ENCODE peak calls at places on chromosomes 4 and X, in four cellular contexts. V is A549, A is WTC11, B is HepG2. Y is an unnamed sample.

GRCh38 chrX:152926279-152926678 is 28.4 kb downstream of the ZNF185 start:
- DNase-seq in V (peak; percentile 64), A (peak; percentile 57), B (peak; percentile 75), Y (peak; percentile 58)

GRCh38 chr4:88742561-88742960 is 44.9 kb upstream of the NAP1L5 start:
- DNase-seq in V (no peak), A (no peak), B (no peak), Y (no peak)

GRCh38 chr4:124526321-124526720 is 186.2 kb downstream of the ANKRD50 start:
- DNase-seq in B (no peak), V (no peak), A (no peak), Y (no peak)

GRCh38 chr4:125776146-125776545 is 461.4 kb downstream of the FAT4 start:
- DNase-seq in A (no peak), V (no peak), B (no peak), Y (no peak)

GRCh38 chr4:123600921-123601904 is 204.6 kb downstream of the SPRY1 start:
- DNase-seq in V (no peak), A (no peak), B (no peak), Y (no peak)

GRCh38 chrX:151771726-151772125 is 37.2 kb downstream of the CNGA2 start:
- DNase-seq in V (no peak), A (no peak), B (no peak), Y (no peak)

GRCh38 chrX:2316534-2316933 is 184.2 kb downstream of the DHRSX start:
- DNase-seq in V (no peak), B (peak; percentile 10), A (no peak), Y (no peak)

GRCh38 chrX:23788946-23789345 is 6.0 kb downstream of the SAT1 start:
- DNase-seq in V (peak; percentile 44), B (no peak), A (no peak), Y (no peak)

GRCh38 chrX:48703642-48704481 is 7.3 kb downstream of the SUV39H1 start:
- DNase-seq in V (peak; percentile 22), B (no peak), A (no peak), Y (no peak)

GRCh38 chr4:7715251-7716014 is 224.2 kb downstream of the AFAP1 start:
- DNase-seq in B (no peak), V (no peak), A (no peak), Y (no peak)

GRCh38 chr4:76373919-76374552 is 46.9 kb downstream of the CCDC158 start:
- DNase-seq in V (peak; percentile 3), A (no peak), B (no peak), Y (no peak)

GRCh38 chr4:187294861-187295260 is 571.2 kb upstream of the FAT1 start:
- DNase-seq in A (no peak), B (no peak), V (no peak), Y (no peak)

GRCh38 chr4:96585304-96585703 is 745.4 kb downstream of the PDHA2 start:
- DNase-seq in V (no peak), B (no peak), A (no peak), Y (no peak)

GRCh38 chr4:172601195-172601594 is 567.4 kb upstream of the GALNT7 start:
- DNase-seq in V (no peak), B (no peak), A (no peak), Y (no peak)

DNA sequence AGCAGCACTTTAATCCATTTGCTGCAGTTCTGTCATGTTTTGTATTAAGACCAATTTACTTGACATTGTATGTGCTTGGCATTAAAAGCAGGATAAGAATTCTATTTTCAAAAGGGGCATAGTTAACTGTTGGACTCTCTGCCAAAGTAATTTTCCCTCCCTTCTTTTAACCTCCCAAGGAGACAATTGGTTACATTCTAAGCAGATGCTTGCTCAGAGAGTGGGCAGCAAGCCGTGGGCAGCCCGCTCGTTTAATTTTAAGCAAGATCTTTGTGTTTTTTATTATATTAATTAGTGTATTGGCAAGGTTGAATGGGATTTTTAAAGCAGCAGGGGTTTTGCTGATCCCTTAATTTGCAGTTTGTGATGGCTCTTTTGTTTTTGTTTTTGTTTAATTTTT is 37.1 kb upstream of the KLHL8 start:
- DNase-seq in A (no peak), B (no peak), V (no peak), Y (no peak)
- TF ChIP-seq NR3C1 in A (no peak), B (no peak), V (no peak), Y (no peak)

GRCh38 chrX:136261316-136261715 is 10.1 kb upstream of the MAP7D3 start:
- DNase-seq in A (no peak), V (no peak), B (no peak), Y (no peak)
- TF ChIP-seq NR3C1 in A (no peak), V (no peak), B (no peak), Y (no peak)

GRCh38 chr4:107615809-107616208 is 104.2 kb downstream of the PAPSS1 start:
- DNase-seq in A (no peak), B (no peak), V (no peak), Y (no peak)
- TF ChIP-seq NR3C1 in A (no peak), B (no peak), V (no peak), Y (no peak)

GRCh38 chr4:143344011-143344410 is 7.3 kb downstream of the GAB1 start:
- DNase-seq in B (no peak), A (no peak), V (no peak), Y (no peak)
- TF ChIP-seq NR3C1 in B (no peak), A (no peak), V (no peak), Y (no peak)

DNA sequence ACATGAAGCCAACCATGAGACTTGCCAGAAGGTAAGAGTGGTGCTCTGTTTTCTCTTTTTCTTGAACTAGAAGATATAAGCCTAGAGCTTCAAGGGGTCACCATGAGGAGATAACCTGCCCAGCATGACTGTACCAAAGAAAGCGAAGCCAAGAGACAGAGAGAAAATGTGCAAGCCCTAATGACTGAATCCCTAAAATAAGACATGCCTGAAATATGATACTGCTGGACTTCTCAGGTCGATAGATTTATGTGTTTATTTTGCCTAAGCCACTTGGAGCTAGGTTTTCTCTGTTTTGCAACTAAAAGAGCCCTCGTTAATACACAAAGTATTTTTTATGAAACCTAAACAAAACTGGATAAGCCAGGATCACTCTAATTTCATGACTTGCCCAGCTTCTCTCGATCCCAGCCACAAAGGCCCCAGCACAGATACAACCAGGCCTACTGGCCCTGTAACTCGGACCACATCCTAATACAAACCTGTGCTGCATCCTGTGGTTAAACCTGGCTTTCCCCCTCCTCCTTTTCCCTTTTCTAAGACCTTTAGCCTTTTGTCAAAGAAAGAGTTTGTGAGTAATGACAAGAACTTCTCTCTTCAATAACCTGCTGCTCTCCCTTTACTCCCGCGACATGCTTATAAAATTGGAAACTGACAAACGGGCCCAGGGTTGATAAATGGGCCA is 185.8 kb downstream of the APBB2 start:
- DNase-seq in A (no peak), V (no peak), B (no peak), Y (no peak)
- TF ChIP-seq NR3C1 in A (no peak), V (no peak), B (no peak), Y (no peak)

GRCh38 chr4:149709640-149710039 is 106.0 kb downstream of the IQCM start:
- DNase-seq in V (no peak), B (no peak), A (no peak), Y (no peak)
- TF ChIP-seq NR3C1 in V (no peak), B (no peak), A (no peak), Y (no peak)

DNA sequence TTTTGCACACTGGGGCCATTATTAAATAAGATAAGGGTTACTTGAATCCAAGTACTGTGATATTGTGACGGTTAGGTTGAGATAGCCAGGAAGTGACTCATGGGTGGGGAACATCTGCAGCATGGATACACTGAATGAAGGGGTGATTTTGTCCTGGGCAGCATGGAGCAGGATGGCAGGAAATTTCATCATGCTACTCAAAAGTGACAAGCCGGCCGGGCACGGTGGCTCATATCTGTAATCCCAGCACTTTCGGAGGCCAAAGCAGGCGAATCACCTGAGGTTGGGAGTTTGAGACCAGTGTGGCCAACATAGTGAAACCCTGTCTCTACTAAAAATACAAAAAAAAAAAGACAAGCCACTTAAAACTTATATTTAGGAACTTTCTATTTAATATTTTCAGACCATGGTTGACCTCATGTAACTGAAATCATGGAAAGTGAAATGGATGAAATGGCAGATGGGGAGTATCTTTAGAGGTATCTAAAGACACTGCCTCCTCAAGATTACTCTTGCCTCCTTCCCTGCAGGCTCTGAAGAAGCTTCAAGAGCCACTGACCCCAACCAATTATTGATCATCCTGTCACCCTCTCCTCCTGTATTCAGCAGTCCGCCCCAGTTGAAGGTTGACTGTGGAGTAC is 3.9 kb upstream of the TRIM60 start:
- DNase-seq in A (no peak), B (no peak), V (no peak), Y (no peak)
- TF ChIP-seq NR3C1 in A (no peak), B (no peak), V (no peak), Y (no peak)

GRCh38 chrX:9434151-9434550 is 30.7 kb upstream of the TBL1X start:
- DNase-seq in B (no peak), A (no peak), V (no peak), Y (no peak)
- TF ChIP-seq NR3C1 in B (no peak), A (no peak), V (no peak), Y (no peak)

GRCh38 chrX:71976753-71977152 is 66.1 kb downstream of the NHSL2 start:
- DNase-seq in A (no peak), V (no peak), B (no peak), Y (no peak)
- TF ChIP-seq NR3C1 in A (no peak), V (no peak), B (no peak), Y (no peak)

GRCh38 chrX:40622741-40623536 is at the start of gene MPC1L:
- DNase-seq in B (no peak), A (no peak), V (no peak), Y (no peak)
- TF ChIP-seq NR3C1 in B (no peak), A (no peak), V (no peak), Y (no peak)

Y was measured in K562.